ENCODE peak calls at places on chromosomes 3 and 15, in six cellular contexts. L, M, U, N, O and I are unnamed samples.

GRCh38 chr15:29037997-29038700 is 152.4 kb downstream of the APBA2 start:
- DNase-seq in L (no peak), M (no peak), U (peak), N (no peak), O (no peak), I (no peak)

GRCh38 chr3:52805270-52806039 is 10.9 kb downstream of the ITIH3 start:
- DNase-seq in L (no peak), M (no peak), U (no peak), N (no peak), O (no peak), I (no peak)

GRCh38 chr3:195068045-195068444 is 202.9 kb downstream of the XXYLT1 start:
- DNase-seq in L (peak), M (peak), U (no peak), N (no peak), O (no peak), I (no peak)

GRCh38 chr3:108489776-108490175 is 20.6 kb downstream of the MYH15 start:
- DNase-seq in L (peak), M (peak), U (peak), N (peak), O (peak), I (peak)

GRCh38 chr3:66047321-66048050 is 8.8 kb upstream of the MAGI1 start:
- DNase-seq in L (peak), M (peak), U (no peak), N (peak), O (no peak), I (peak)

GRCh38 chr3:69178838-69179739 is 56.7 kb upstream of the LMOD3 start:
- DNase-seq in L (no peak), M (peak), U (no peak), N (no peak), O (no peak), I (no peak)

GRCh38 chr3:134029734-134030381 is at the start of gene SLCO2A1:
- DNase-seq in L (peak), M (peak), U (no peak), N (peak), O (no peak), I (peak)

GRCh38 chr15:69853572-69853971 is 244.1 kb downstream of the TLE3 start:
- DNase-seq in L (peak), M (peak), U (no peak), N (no peak), O (peak), I (peak)

GRCh38 chr15:100897201-100897872 is 17.7 kb downstream of the ALDH1A3 start:
- DNase-seq in L (no peak), M (no peak), U (no peak), N (no peak), O (no peak), I (no peak)

GRCh38 chr15:72593838-72594237 is 60.7 kb upstream of the GOLGA6B start:
- DNase-seq in L (peak), M (no peak), U (no peak), N (no peak), O (no peak), I (no peak)

GRCh38 chr3:69491980-69492379 is 106.1 kb upstream of the FRMD4B start:
- DNase-seq in L (peak), M (no peak), U (no peak), N (no peak), O (no peak), I (no peak)

GRCh38 chr15:90706394-90707327 is 10.5 kb upstream of the BLM start:
- DNase-seq in L (no peak), M (no peak), U (no peak), N (no peak), O (no peak), I (no peak)

GRCh38 chr15:67105065-67105951 is 39.9 kb downstream of the SMAD3 start:
- DNase-seq in L (peak), M (peak), U (no peak), N (peak), O (peak), I (peak)

GRCh38 chr3:125112981-125113380 is 57.2 kb upstream of the HEG1 start:
- DNase-seq in L (no peak), M (no peak), U (no peak), N (no peak), O (no peak), I (no peak)

GRCh38 chr15:43498988-43499387 is 6.0 kb upstream of the TP53BP1 start:
- DNase-seq in L (no peak), M (no peak), U (no peak), N (no peak), O (no peak), I (no peak)

GRCh38 chr15:84725001-84725491 is 9.1 kb upstream of the SEC11A start:
- DNase-seq in L (peak), M (peak), U (peak), N (no peak), O (no peak), I (no peak)

GRCh38 chr3:117358717-117359314 is 649.2 kb downstream of the TUSC7 start:
- DNase-seq in L (no peak), M (no peak), U (no peak), N (no peak), O (no peak), I (no peak)

GRCh38 chr3:81851166-81851565 is 89.7 kb upstream of the GBE1 start:
- DNase-seq in L (no peak), M (no peak), U (no peak), N (no peak), O (no peak), I (no peak)